ENCODE peak calls at places on chromosomes 16 and 17, in seven cellular contexts. D is sigmoid colon, Z is IMR-90, A is A549, Y is stomach, L is esophagus squamous epithelium, V is heart left ventricle. H is an unnamed sample.
A peak's percentile ranks its signal among the peaks of the same experiment; 100 is the strongest.

GRCh38 chr16:745739-746138 is 4.9 kb upstream of the CIAO3 start:
- DNase-seq in Y (peak; percentile 44), D (no peak), V (no peak), Z (no peak), L (no peak), A (peak; percentile 63), H (no peak)

GRCh38 chr17:79987187-79987889 is 48.3 kb downstream of the TBC1D16 start:
- DNase-seq in A (no peak), Y (no peak), L (no peak), V (peak; percentile 5), D (peak; percentile 50), Z (no peak), H (no peak)

GRCh38 chr17:65990593-65990992 is 201.3 kb downstream of the CEP112 start:
- DNase-seq in D (no peak), Z (no peak), A (no peak), L (no peak), V (peak; percentile 69), Y (no peak), H (no peak)

GRCh38 chr17:59714255-59714654 is 6.8 kb downstream of the VMP1 start:
- DNase-seq in A (no peak), Y (no peak), D (no peak), V (no peak), L (no peak), Z (no peak), H (no peak)

GRCh38 chr16:86079185-86079885 is 180.4 kb downstream of the IRF8 start:
- DNase-seq in V (no peak), D (peak; percentile 63), Y (no peak), A (no peak), Z (no peak), L (no peak), H (no peak)

GRCh38 chr17:41184480-41184961 is at the start of gene KRTAP4-1:
- DNase-seq in D (no peak), Z (no peak), V (no peak), A (no peak), L (no peak), Y (no peak), H (no peak)

GRCh38 chr17:57404073-57404472 is 147.8 kb downstream of the MSI2 start:
- DNase-seq in Z (no peak), V (no peak), D (no peak), L (no peak), A (peak; percentile 28), Y (no peak), H (no peak)

GRCh38 chr17:30567231-30568116 is 90.3 kb downstream of the GOSR1 start:
- DNase-seq in Z (no peak), Y (peak; percentile 7), L (no peak), A (no peak), D (no peak), V (no peak), H (no peak)

GRCh38 chr16:14196011-14196410 is 124.9 kb downstream of the MRTFB start:
- DNase-seq in Y (no peak), D (no peak), Z (peak; percentile 18), V (no peak), L (no peak), A (no peak), H (no peak)

GRCh38 chr17:22704674-22705073 is 1012.4 kb downstream of the KCNJ18 start:
- DNase-seq in L (no peak), Z (no peak), V (no peak), Y (no peak), D (no peak), A (no peak), H (no peak)

GRCh38 chr17:73950515-73950914 is 253.0 kb upstream of the RPL38 start:
- DNase-seq in L (no peak), D (no peak), A (no peak), Y (peak; percentile 21), V (no peak), Z (no peak), H (no peak)

GRCh38 chr17:34825884-34826283 is 135.4 kb downstream of the CCT6B start:
- DNase-seq in Y (no peak), A (no peak), L (no peak), D (no peak), Z (no peak), V (no peak), H (no peak)

DNA sequence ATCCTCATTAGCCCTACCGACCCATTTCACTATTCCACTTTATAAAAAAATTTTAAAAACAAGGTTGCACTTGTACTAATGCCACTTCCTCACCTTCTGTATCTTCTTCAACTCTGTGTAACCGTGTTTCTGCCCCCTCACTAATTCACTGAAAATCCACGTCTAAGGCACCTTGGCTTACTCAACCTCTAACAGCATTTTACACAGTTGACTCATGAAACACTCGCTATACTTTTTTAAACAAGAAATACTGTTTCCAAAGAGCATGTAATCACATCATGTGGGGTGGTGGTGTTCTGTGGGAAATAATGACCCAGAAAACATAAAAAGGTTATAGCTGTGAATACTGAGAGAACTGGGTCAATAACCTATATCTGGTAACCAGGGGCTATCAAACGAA is 79.9 kb downstream of the NCOR1 start:
- DNase-seq in L (no peak), Y (no peak), A (no peak), V (no peak), D (no peak), Z (peak; percentile 69), H (no peak)
- TF ChIP-seq POLR2A in L (no peak), Y (no peak), A (no peak), V (no peak), D (no peak), Z (no peak), H (no peak)

GRCh38 chr17:69655902-69656301 is 241.4 kb downstream of the MAP2K6 start:
- DNase-seq in V (no peak), Y (no peak), A (no peak), D (no peak), Z (no peak), L (no peak), H (no peak)
- H3K27ac ChIP-seq in V (no peak overlapping the region), Y (no peak overlapping the region), A (no peak overlapping the region), D (no peak overlapping the region), Z (peak overlapping the region; percentile 96), L (no peak overlapping the region), H (no peak overlapping the region)

GRCh38 chr16:53433930-53434435 is 288 bp upstream of the RBL2 start:
- DNase-seq in D (no peak), Z (peak; percentile 75), A (peak; percentile 71), Y (no peak), L (no peak), V (no peak), H (peak; percentile 81)

GRCh38 chr16:53434436-53435065 is at the start of gene RBL2:
- DNase-seq in L (no peak), A (peak; percentile 16), Z (peak; percentile 25), D (peak; percentile 92), Y (peak; percentile 87), V (peak; percentile 94), H (peak; percentile 38)

GRCh38 chr16:53430363-53430762 is 3.9 kb upstream of the RBL2 start:
- DNase-seq in V (no peak), Y (no peak), Z (no peak), D (no peak), A (no peak), L (no peak), H (no peak)

GRCh38 chr16:53433509-53433908 is 762 bp upstream of the RBL2 start:
- DNase-seq in L (no peak), V (no peak), A (no peak), D (no peak), Y (no peak), Z (no peak), H (no peak)

GRCh38 chr16:53435066-53435688 is 906 bp downstream of the RBL2 start:
- DNase-seq in V (peak; percentile 66), Y (peak; percentile 79), Z (peak; percentile 89), D (peak; percentile 87), L (peak; percentile 37), A (peak; percentile 85), H (peak; percentile 68)
- TF ChIP-seq POLR2A in V (peak; percentile 59), Y (no peak), Z (no peak), D (peak; percentile 49), L (peak; percentile 53), A (peak; percentile 28), H (peak; percentile 21)

GRCh38 chr17:63078707-63079106 is 112.7 kb downstream of the TANC2 start:
- DNase-seq in A (no peak), Z (no peak), D (no peak), L (no peak), Y (no peak), V (no peak), H (no peak)

GRCh38 chr17:63086483-63087185 is 120.6 kb downstream of the TANC2 start:
- DNase-seq in Y (no peak), V (no peak), A (no peak), D (no peak), Z (no peak), L (no peak), H (no peak)

GRCh38 chr17:63082273-63082861 is 116.3 kb downstream of the TANC2 start:
- DNase-seq in Z (peak; percentile 58), D (no peak), Y (no peak), V (no peak), A (no peak), L (no peak), H (no peak)

GRCh38 chr17:63082952-63083351 is 116.9 kb downstream of the TANC2 start:
- DNase-seq in L (no peak), A (no peak), Y (no peak), V (no peak), Z (peak; percentile 55), D (no peak), H (no peak)
- H3K27ac ChIP-seq in L (no peak overlapping the region), A (no peak overlapping the region), Y (no peak overlapping the region), V (no peak overlapping the region), Z (no peak overlapping the region), D (no peak overlapping the region), H (no peak overlapping the region)

DNA sequence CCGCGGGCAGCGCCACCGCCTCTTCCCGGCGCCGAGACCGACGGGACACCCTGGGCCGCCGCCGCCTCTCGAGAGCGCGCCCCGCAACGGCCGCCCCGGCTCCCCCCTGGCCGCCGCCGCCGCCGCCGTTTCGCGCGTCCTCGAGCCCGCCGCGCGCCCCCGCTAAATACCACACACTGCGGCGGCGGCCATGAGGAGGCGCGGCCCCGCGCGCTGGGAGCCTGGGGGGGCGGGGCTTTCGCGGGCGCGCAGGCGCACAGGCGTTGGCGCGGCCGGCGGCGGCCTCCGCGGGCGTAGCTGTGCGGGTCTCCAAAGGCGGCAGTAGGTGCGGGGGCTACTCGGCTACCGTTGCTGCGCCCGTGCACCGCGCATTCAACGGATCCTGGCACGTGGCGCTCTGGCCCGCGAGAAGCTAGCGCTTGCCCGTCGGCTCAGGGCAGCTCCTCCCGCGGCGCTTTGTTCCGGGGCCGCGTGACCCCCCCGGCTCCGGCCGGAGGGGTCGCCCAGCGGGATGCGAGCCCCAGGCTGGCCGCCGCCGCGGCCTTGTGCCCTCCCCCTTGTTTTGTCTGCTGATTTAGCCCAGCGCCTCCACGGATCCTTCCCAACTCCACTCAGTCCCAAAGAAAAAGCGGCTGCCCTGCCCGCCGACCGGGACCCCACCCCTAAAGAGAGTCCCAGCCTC is at the start of gene SIAH1:
- DNase-seq in Z (peak; percentile 68), V (peak; percentile 93), D (peak; percentile 91), Y (peak; percentile 90), L (peak; percentile 37), A (peak; percentile 76), H (peak; percentile 88)
- TF ChIP-seq POLR2A in Z (peak; percentile 61), V (peak; percentile 87), D (no peak), Y (no peak), L (peak; percentile 80), A (peak; percentile 93), H (peak; percentile 78)

H was measured in ovary.